ENCODE peak calls at places on chromosomes 13 and 19, in five cellular contexts. One of them, this sample, is unnamed.

GRCh38 chr19:11418518-11419506 is at the start of gene RGL3:
- DNase-seq in GM12878: no peak
- DNase-seq in HepG2: no peak
- DNase-seq in K562: peak
- DNase-seq in HEK293T: no peak
- DNase-seq in this sample: peak

GRCh38 chr13:29786698-29787097 is 63.7 kb downstream of the UBL3 start:
- DNase-seq in GM12878: no peak
- DNase-seq in HepG2: no peak
- DNase-seq in HEK293T: no peak
- DNase-seq in K562: no peak
- DNase-seq in this sample: no peak

GRCh38 chr19:50461066-50461875 is 15.0 kb upstream of the EMC10 start:
- DNase-seq in HEK293T: peak
- DNase-seq in HepG2: peak
- DNase-seq in K562: peak
- DNase-seq in GM12878: peak
- DNase-seq in this sample: peak

GRCh38 chr19:18710986-18711751 is 27.7 kb downstream of the CRTC1 start:
- DNase-seq in GM12878: no peak
- DNase-seq in HepG2: no peak
- DNase-seq in HEK293T: no peak
- DNase-seq in K562: no peak
- DNase-seq in this sample: peak

GRCh38 chr19:53365134-53365898 is at the start of gene ZNF525:
- DNase-seq in GM12878: peak
- DNase-seq in K562: peak
- DNase-seq in HEK293T: peak
- DNase-seq in HepG2: peak
- DNase-seq in this sample: peak

GRCh38 chr19:10686661-10687517 is 14.3 kb upstream of the QTRT1 start:
- DNase-seq in HepG2: no peak
- DNase-seq in K562: no peak
- DNase-seq in GM12878: no peak
- DNase-seq in HEK293T: no peak
- DNase-seq in this sample: peak

GRCh38 chr19:5593245-5593962 is 25.7 kb upstream of the TINCR start:
- DNase-seq in GM12878: no peak
- DNase-seq in K562: no peak
- DNase-seq in HepG2: no peak
- DNase-seq in HEK293T: no peak
- DNase-seq in this sample: peak

GRCh38 chr19:41352609-41353465 is 885 bp downstream of the TGFB1 start:
- DNase-seq in GM12878: no peak
- DNase-seq in HepG2: peak
- DNase-seq in HEK293T: peak
- DNase-seq in K562: peak
- DNase-seq in this sample: peak

GRCh38 chr19:38394488-38394887 is 6.0 kb downstream of the SPRED3 start:
- DNase-seq in K562: no peak
- DNase-seq in HEK293T: no peak
- DNase-seq in HepG2: peak
- DNase-seq in GM12878: no peak
- DNase-seq in this sample: no peak

GRCh38 chr19:30326076-30326710 is 46.0 kb upstream of the ZNF536 start:
- DNase-seq in HEK293T: no peak
- DNase-seq in HepG2: no peak
- DNase-seq in GM12878: no peak
- DNase-seq in K562: no peak
- DNase-seq in this sample: no peak

GRCh38 chr13:46168341-46168740 is 13.6 kb downstream of the LCP1 start:
- DNase-seq in GM12878: no peak
- DNase-seq in K562: no peak
- DNase-seq in HepG2: no peak
- DNase-seq in HEK293T: no peak
- DNase-seq in this sample: no peak

GRCh38 chr13:112510002-112510780 is 77.8 kb downstream of the TUBGCP3 start:
- DNase-seq in K562: peak
- DNase-seq in GM12878: no peak
- DNase-seq in HEK293T: peak
- DNase-seq in HepG2: peak
- DNase-seq in this sample: peak

GRCh38 chr13:84670245-84670644 is 788.0 kb upstream of the SLITRK1 start:
- DNase-seq in HepG2: no peak
- DNase-seq in GM12878: no peak
- DNase-seq in HEK293T: no peak
- DNase-seq in K562: no peak
- DNase-seq in this sample: no peak

GRCh38 chr19:19493841-19494546 is 21.4 kb downstream of the TSSK6 start:
- DNase-seq in HEK293T: no peak
- DNase-seq in HepG2: no peak
- DNase-seq in GM12878: no peak
- DNase-seq in K562: no peak
- DNase-seq in this sample: no peak

GRCh38 chr19:55641376-55642152 is 762 bp downstream of the ZNF580 start:
- DNase-seq in GM12878: no peak
- DNase-seq in HEK293T: no peak
- DNase-seq in HepG2: no peak
- DNase-seq in K562: no peak
- DNase-seq in this sample: peak

GRCh38 chr19:29308977-29309520 is 96.1 kb upstream of the UQCRFS1 start:
- DNase-seq in GM12878: no peak
- DNase-seq in HepG2: no peak
- DNase-seq in HEK293T: no peak
- DNase-seq in K562: no peak
- DNase-seq in this sample: no peak

GRCh38 chr13:110498327-110498726 is 63.2 kb downstream of the RAB20 start:
- DNase-seq in K562: no peak
- DNase-seq in HepG2: no peak
- DNase-seq in HEK293T: no peak
- DNase-seq in GM12878: no peak
- DNase-seq in this sample: no peak

GRCh38 chr13:26517931-26518330 is 39.6 kb upstream of the WASF3 start:
- DNase-seq in K562: no peak
- DNase-seq in GM12878: no peak
- DNase-seq in HEK293T: no peak
- DNase-seq in HepG2: no peak
- DNase-seq in this sample: no peak

GRCh38 chr19:58474291-58474996 is 1.7 kb upstream of the ZNF446 start:
- DNase-seq in GM12878: no peak
- DNase-seq in HEK293T: no peak
- DNase-seq in HepG2: no peak
- DNase-seq in K562: no peak
- DNase-seq in this sample: peak

GRCh38 chr19:20278342-20278741 is 111.3 kb downstream of the ZNF486 start:
- DNase-seq in GM12878: no peak
- DNase-seq in K562: no peak
- DNase-seq in HEK293T: no peak
- DNase-seq in HepG2: peak
- DNase-seq in this sample: no peak

GRCh38 chr19:46839752-46840151 is 10.9 kb downstream of the AP2S1 start:
- DNase-seq in HepG2: no peak
- DNase-seq in K562: no peak
- DNase-seq in HEK293T: no peak
- DNase-seq in GM12878: no peak
- DNase-seq in this sample: peak

GRCh38 chr13:100828226-100828625 is 153.6 kb upstream of the TMTC4 start:
- DNase-seq in HepG2: peak
- DNase-seq in HEK293T: peak
- DNase-seq in GM12878: no peak
- DNase-seq in K562: no peak
- DNase-seq in this sample: peak

GRCh38 chr19:13153627-13154240 is 3.5 kb downstream of the IER2 start:
- DNase-seq in K562: peak
- DNase-seq in HepG2: no peak
- DNase-seq in GM12878: no peak
- DNase-seq in HEK293T: no peak
- DNase-seq in this sample: no peak

GRCh38 chr13:40181203-40181845 is 485.1 kb downstream of the FOXO1 start:
- DNase-seq in HepG2: peak
- DNase-seq in GM12878: no peak
- DNase-seq in HEK293T: peak
- DNase-seq in K562: peak
- DNase-seq in this sample: no peak

GRCh38 chr13:47168086-47168485 is 271.2 kb upstream of the HTR2A start:
- DNase-seq in HepG2: no peak
- DNase-seq in GM12878: no peak
- DNase-seq in HEK293T: no peak
- DNase-seq in K562: no peak
- DNase-seq in this sample: no peak

DNA sequence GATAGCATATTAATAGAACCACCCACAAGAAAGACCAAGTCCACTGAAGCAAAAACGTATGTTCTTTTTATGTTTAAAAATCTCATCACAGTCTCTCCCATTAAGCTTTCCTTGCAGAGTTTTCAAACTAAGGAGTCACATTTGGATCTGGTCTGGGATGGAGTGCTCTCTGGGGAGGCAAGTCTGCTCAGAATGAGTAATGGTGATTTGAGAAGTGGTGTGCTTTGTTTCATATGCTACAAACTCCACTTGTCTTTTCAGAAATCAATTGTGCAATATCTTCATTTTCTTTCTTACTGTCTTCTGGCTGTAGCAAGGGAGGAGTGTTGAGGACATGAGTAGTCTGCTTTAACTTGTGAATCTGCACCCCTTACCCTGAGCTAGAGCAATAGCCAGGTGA is 171.6 kb downstream of the GPC6 start:
- DNase-seq in K562: no peak
- DNase-seq in GM12878: no peak
- DNase-seq in HepG2: no peak
- DNase-seq in HEK293T: no peak
- DNase-seq in this sample: no peak
- TF ChIP-seq FOXM1 in K562: no peak
- TF ChIP-seq FOXM1 in GM12878: no peak
- TF ChIP-seq FOXM1 in HepG2: no peak
- TF ChIP-seq FOXM1 in HEK293T: no peak
- TF ChIP-seq FOXM1 in this sample: no peak

DNA sequence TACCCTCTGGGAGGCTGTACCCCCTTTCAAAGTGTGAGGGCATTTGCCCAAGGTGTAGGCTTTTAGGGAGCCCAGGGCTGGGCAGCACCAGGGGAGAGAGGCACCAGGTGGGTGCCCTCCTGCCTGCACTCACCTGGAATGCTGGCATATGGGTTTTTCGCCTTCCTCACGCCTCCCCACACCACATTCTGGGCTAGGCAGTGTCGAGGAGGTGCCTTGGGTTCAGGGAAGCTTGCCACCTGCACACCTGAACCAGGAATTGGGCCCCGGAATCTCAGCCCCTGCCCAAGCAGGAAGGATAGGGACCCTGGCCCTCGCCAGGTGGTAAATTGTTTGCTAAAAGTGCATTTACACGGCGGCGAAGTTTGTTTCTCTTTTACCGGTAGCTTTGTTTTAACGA is 5.1 kb upstream of the TSHZ3 start:
- DNase-seq in K562: no peak
- DNase-seq in GM12878: no peak
- DNase-seq in HepG2: no peak
- DNase-seq in HEK293T: no peak
- DNase-seq in this sample: peak
- TF ChIP-seq FOXM1 in K562: no peak
- TF ChIP-seq FOXM1 in GM12878: no peak
- TF ChIP-seq FOXM1 in HepG2: no peak
- TF ChIP-seq FOXM1 in HEK293T: no peak
- TF ChIP-seq FOXM1 in this sample: no peak

DNA sequence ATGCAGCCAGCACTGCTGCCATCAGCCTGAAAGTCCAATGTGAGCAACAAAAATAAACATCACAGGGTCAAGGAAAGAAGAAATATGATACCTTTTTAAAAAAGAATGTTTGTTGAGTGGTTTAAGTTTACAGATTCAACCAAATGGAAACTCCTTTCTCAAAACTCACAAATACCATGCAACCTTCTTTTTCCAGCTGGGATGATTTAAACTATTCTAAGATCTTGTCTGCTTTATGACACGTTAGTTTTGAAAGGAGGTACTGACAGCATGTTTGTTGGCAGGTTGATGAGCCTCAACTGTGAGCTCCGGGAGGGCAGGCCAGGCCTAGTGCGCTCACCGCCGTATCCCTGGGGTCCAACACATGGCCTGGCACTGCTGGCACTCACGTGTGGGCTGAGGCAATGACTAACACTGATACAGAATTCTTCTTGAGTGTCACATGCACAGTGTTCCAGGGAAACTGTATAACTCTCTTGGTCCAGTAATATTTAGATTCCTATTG is 46.7 kb downstream of the LATS2 start:
- DNase-seq in HEK293T: no peak
- DNase-seq in GM12878: no peak
- DNase-seq in HepG2: peak
- DNase-seq in K562: no peak
- DNase-seq in this sample: no peak
- TF ChIP-seq FOXM1 in HEK293T: no peak
- TF ChIP-seq FOXM1 in GM12878: no peak
- TF ChIP-seq FOXM1 in HepG2: no peak
- TF ChIP-seq FOXM1 in K562: no peak
- TF ChIP-seq FOXM1 in this sample: peak

GRCh38 chr13:23461544-23461943 is 28.0 kb upstream of the SACS start:
- DNase-seq in GM12878: no peak
- DNase-seq in HepG2: no peak
- DNase-seq in HEK293T: no peak
- DNase-seq in K562: no peak
- DNase-seq in this sample: no peak

GRCh38 chr13:23463631-23464030 is 30.1 kb upstream of the SACS start:
- DNase-seq in K562: no peak
- DNase-seq in HepG2: no peak
- DNase-seq in GM12878: no peak
- DNase-seq in HEK293T: no peak
- DNase-seq in this sample: no peak

GRCh38 chr13:23460921-23461320 is 27.4 kb upstream of the SACS start:
- DNase-seq in HepG2: no peak
- DNase-seq in HEK293T: no peak
- DNase-seq in K562: no peak
- DNase-seq in GM12878: no peak
- DNase-seq in this sample: no peak

GRCh38 chr13:23460309-23460708 is 26.8 kb upstream of the SACS start:
- DNase-seq in HEK293T: no peak
- DNase-seq in K562: no peak
- DNase-seq in HepG2: no peak
- DNase-seq in GM12878: peak
- DNase-seq in this sample: no peak

DNA sequence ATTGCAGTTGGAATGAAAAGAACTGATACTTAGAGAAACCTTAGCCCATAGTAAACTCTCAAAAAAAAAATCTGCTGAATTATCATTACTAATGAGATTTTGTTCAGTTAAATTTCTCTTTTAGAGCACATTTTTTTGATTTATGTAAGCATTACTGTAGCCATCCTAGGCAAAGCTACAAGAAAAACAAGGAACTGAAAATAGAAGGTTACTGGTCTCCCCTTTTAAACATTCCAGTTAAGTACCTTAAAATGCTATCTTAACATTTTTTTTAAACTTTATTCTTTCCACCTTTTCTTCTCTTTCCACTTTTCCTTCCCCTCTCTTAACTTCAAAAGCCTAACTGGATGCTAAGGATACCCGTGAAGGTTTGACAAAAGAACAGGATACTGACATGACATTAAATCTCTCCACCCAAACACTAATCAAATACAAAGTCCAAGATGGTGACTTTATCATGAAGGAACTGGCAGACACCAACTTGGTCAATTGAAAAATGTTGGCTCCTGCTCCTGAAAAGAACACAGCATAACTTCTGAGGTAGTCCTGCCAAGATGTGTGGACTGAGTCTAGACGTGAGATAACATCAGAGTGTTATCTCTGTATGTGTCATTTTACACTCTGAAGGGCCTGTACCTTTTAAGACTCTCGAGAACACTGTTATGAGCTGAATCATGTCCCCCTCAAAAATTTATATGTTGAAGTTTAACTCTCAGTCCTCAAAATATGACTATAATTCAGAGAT is 29.5 kb upstream of the SACS start:
- DNase-seq in K562: no peak
- DNase-seq in GM12878: no peak
- DNase-seq in HEK293T: no peak
- DNase-seq in HepG2: no peak
- DNase-seq in this sample: no peak
- TF ChIP-seq FOXM1 in K562: no peak
- TF ChIP-seq FOXM1 in GM12878: no peak
- TF ChIP-seq FOXM1 in HEK293T: no peak
- TF ChIP-seq FOXM1 in HepG2: no peak
- TF ChIP-seq FOXM1 in this sample: no peak